ENCODE peak calls at places on chromosomes 13 and 19, in nine cellular contexts. One of them, this sample, is unnamed.

GRCh38 chr19:4732680-4733114 is 9.1 kb upstream of the DPP9 start:
- DNase-seq in GM23338: peak; percentile 91
- DNase-seq in heart right ventricle: no peak
- DNase-seq in M059J: peak; percentile 69
- DNase-seq in CD8-positive, alpha-beta T cell: peak; percentile 23
- DNase-seq in NCI-H226: peak; percentile 30
- DNase-seq in dorsolateral prefrontal cortex: no peak
- DNase-seq in cerebellar nuclear complex: no peak
- DNase-seq in progenitor cell of endocrine pancreas: peak; percentile 30
- DNase-seq in this sample: peak; percentile 73

GRCh38 chr19:29833614-29834261 is 21.9 kb downstream of the CCNE1 start:
- DNase-seq in GM23338: no peak
- DNase-seq in heart right ventricle: no peak
- DNase-seq in M059J: no peak
- DNase-seq in CD8-positive, alpha-beta T cell: no peak
- DNase-seq in NCI-H226: no peak
- DNase-seq in dorsolateral prefrontal cortex: no peak
- DNase-seq in cerebellar nuclear complex: no peak
- DNase-seq in progenitor cell of endocrine pancreas: no peak
- DNase-seq in this sample: no peak

GRCh38 chr13:97205971-97206370 is 16.2 kb upstream of the MBNL2 start:
- DNase-seq in GM23338: no peak
- DNase-seq in heart right ventricle: no peak
- DNase-seq in M059J: peak; percentile 63
- DNase-seq in CD8-positive, alpha-beta T cell: no peak
- DNase-seq in NCI-H226: peak; percentile 86
- DNase-seq in dorsolateral prefrontal cortex: no peak
- DNase-seq in cerebellar nuclear complex: no peak
- DNase-seq in progenitor cell of endocrine pancreas: no peak
- DNase-seq in this sample: no peak

GRCh38 chr19:40279120-40279551 is 6.0 kb downstream of the AKT2 start:
- DNase-seq in GM23338: no peak
- DNase-seq in heart right ventricle: peak; percentile 79
- DNase-seq in M059J: no peak
- DNase-seq in CD8-positive, alpha-beta T cell: no peak
- DNase-seq in NCI-H226: no peak
- DNase-seq in dorsolateral prefrontal cortex: no peak
- DNase-seq in cerebellar nuclear complex: no peak
- DNase-seq in progenitor cell of endocrine pancreas: no peak
- DNase-seq in this sample: no peak

GRCh38 chr19:10353793-10354391 is 14.5 kb upstream of the ICAM3 start:
- DNase-seq in GM23338: peak; percentile 100
- DNase-seq in heart right ventricle: peak; percentile 86
- DNase-seq in M059J: no peak
- DNase-seq in CD8-positive, alpha-beta T cell: no peak
- DNase-seq in NCI-H226: no peak
- DNase-seq in dorsolateral prefrontal cortex: no peak
- DNase-seq in cerebellar nuclear complex: no peak
- DNase-seq in progenitor cell of endocrine pancreas: peak; percentile 60
- DNase-seq in this sample: no peak

GRCh38 chr13:77330009-77330471 is 3.1 kb upstream of the MYCBP2 start:
- DNase-seq in GM23338: no peak
- DNase-seq in heart right ventricle: no peak
- DNase-seq in M059J: no peak
- DNase-seq in CD8-positive, alpha-beta T cell: no peak
- DNase-seq in NCI-H226: no peak
- DNase-seq in dorsolateral prefrontal cortex: no peak
- DNase-seq in cerebellar nuclear complex: no peak
- DNase-seq in progenitor cell of endocrine pancreas: no peak
- DNase-seq in this sample: no peak

GRCh38 chr19:55088543-55089265 is 13.0 kb downstream of the EPS8L1 start:
- DNase-seq in GM23338: peak; percentile 95
- DNase-seq in heart right ventricle: peak; percentile 85
- DNase-seq in M059J: peak; percentile 71
- DNase-seq in CD8-positive, alpha-beta T cell: peak; percentile 62
- DNase-seq in NCI-H226: peak; percentile 37
- DNase-seq in dorsolateral prefrontal cortex: peak; percentile 69
- DNase-seq in cerebellar nuclear complex: no peak
- DNase-seq in progenitor cell of endocrine pancreas: peak; percentile 84
- DNase-seq in this sample: peak; percentile 86

GRCh38 chr13:53821632-53822031 is 793.0 kb downstream of the OLFM4 start:
- DNase-seq in GM23338: no peak
- DNase-seq in heart right ventricle: no peak
- DNase-seq in M059J: no peak
- DNase-seq in CD8-positive, alpha-beta T cell: no peak
- DNase-seq in NCI-H226: no peak
- DNase-seq in dorsolateral prefrontal cortex: no peak
- DNase-seq in cerebellar nuclear complex: no peak
- DNase-seq in progenitor cell of endocrine pancreas: no peak
- DNase-seq in this sample: no peak

GRCh38 chr13:100235311-100235901 is 146.5 kb downstream of the PCCA start:
- DNase-seq in GM23338: peak; percentile 51
- DNase-seq in heart right ventricle: no peak
- DNase-seq in M059J: peak; percentile 47
- DNase-seq in CD8-positive, alpha-beta T cell: no peak
- DNase-seq in NCI-H226: peak; percentile 16
- DNase-seq in dorsolateral prefrontal cortex: no peak
- DNase-seq in cerebellar nuclear complex: no peak
- DNase-seq in progenitor cell of endocrine pancreas: no peak
- DNase-seq in this sample: peak; percentile 29

GRCh38 chr19:38228491-38229439 is 4.7 kb upstream of the DPF1 start:
- DNase-seq in GM23338: peak; percentile 87
- DNase-seq in heart right ventricle: no peak
- DNase-seq in M059J: peak; percentile 31
- DNase-seq in CD8-positive, alpha-beta T cell: no peak
- DNase-seq in NCI-H226: no peak
- DNase-seq in dorsolateral prefrontal cortex: peak; percentile 47
- DNase-seq in cerebellar nuclear complex: no peak
- DNase-seq in progenitor cell of endocrine pancreas: no peak
- DNase-seq in this sample: no peak

GRCh38 chr19:48977061-48977460 is 12.0 kb downstream of the FTL start:
- DNase-seq in GM23338: no peak
- DNase-seq in heart right ventricle: no peak
- DNase-seq in M059J: no peak
- DNase-seq in CD8-positive, alpha-beta T cell: no peak
- DNase-seq in NCI-H226: no peak
- DNase-seq in dorsolateral prefrontal cortex: no peak
- DNase-seq in cerebellar nuclear complex: no peak
- DNase-seq in progenitor cell of endocrine pancreas: no peak
- DNase-seq in this sample: no peak

GRCh38 chr13:112928958-112929777 is 39.8 kb upstream of the MCF2L start:
- DNase-seq in GM23338: no peak
- DNase-seq in heart right ventricle: no peak
- DNase-seq in M059J: no peak
- DNase-seq in CD8-positive, alpha-beta T cell: no peak
- DNase-seq in NCI-H226: no peak
- DNase-seq in dorsolateral prefrontal cortex: no peak
- DNase-seq in cerebellar nuclear complex: no peak
- DNase-seq in progenitor cell of endocrine pancreas: no peak
- DNase-seq in this sample: peak; percentile 66

GRCh38 chr13:114143806-114144605 is 11.6 kb upstream of the RASA3 start:
- DNase-seq in GM23338: peak; percentile 72
- DNase-seq in heart right ventricle: no peak
- DNase-seq in M059J: no peak
- DNase-seq in CD8-positive, alpha-beta T cell: no peak
- DNase-seq in NCI-H226: no peak
- DNase-seq in dorsolateral prefrontal cortex: no peak
- DNase-seq in cerebellar nuclear complex: no peak
- DNase-seq in progenitor cell of endocrine pancreas: no peak
- DNase-seq in this sample: peak; percentile 83

GRCh38 chr19:18280247-18281081 is 958 bp downstream of the JUND start:
- DNase-seq in GM23338: peak; percentile 46
- DNase-seq in heart right ventricle: peak; percentile 82
- DNase-seq in M059J: peak; percentile 77
- DNase-seq in CD8-positive, alpha-beta T cell: peak; percentile 77
- DNase-seq in NCI-H226: peak; percentile 53
- DNase-seq in dorsolateral prefrontal cortex: peak; percentile 69
- DNase-seq in cerebellar nuclear complex: no peak
- DNase-seq in progenitor cell of endocrine pancreas: peak; percentile 49
- DNase-seq in this sample: peak; percentile 54

GRCh38 chr19:49801966-49802661 is 11.0 kb downstream of the FUZ start:
- DNase-seq in GM23338: peak; percentile 93
- DNase-seq in heart right ventricle: peak; percentile 91
- DNase-seq in M059J: no peak
- DNase-seq in CD8-positive, alpha-beta T cell: no peak
- DNase-seq in NCI-H226: peak; percentile 63
- DNase-seq in dorsolateral prefrontal cortex: peak; percentile 93
- DNase-seq in cerebellar nuclear complex: no peak
- DNase-seq in progenitor cell of endocrine pancreas: no peak
- DNase-seq in this sample: no peak

GRCh38 chr19:45848922-45849321 is 14.0 kb downstream of the SYMPK start:
- DNase-seq in GM23338: peak; percentile 37
- DNase-seq in heart right ventricle: no peak
- DNase-seq in M059J: peak; percentile 11
- DNase-seq in CD8-positive, alpha-beta T cell: no peak
- DNase-seq in NCI-H226: no peak
- DNase-seq in dorsolateral prefrontal cortex: no peak
- DNase-seq in cerebellar nuclear complex: no peak
- DNase-seq in progenitor cell of endocrine pancreas: no peak
- DNase-seq in this sample: no peak

GRCh38 chr19:10074153-10074552 is 12.0 kb upstream of the SHFL start:
- DNase-seq in GM23338: peak; percentile 68
- DNase-seq in heart right ventricle: no peak
- DNase-seq in M059J: peak; percentile 43
- DNase-seq in CD8-positive, alpha-beta T cell: no peak
- DNase-seq in NCI-H226: no peak
- DNase-seq in dorsolateral prefrontal cortex: no peak
- DNase-seq in cerebellar nuclear complex: no peak
- DNase-seq in progenitor cell of endocrine pancreas: no peak
- DNase-seq in this sample: no peak

GRCh38 chr13:80363890-80364503 is 23.1 kb upstream of the SPRY2 start:
- DNase-seq in GM23338: peak; percentile 67
- DNase-seq in heart right ventricle: no peak
- DNase-seq in M059J: peak; percentile 32
- DNase-seq in CD8-positive, alpha-beta T cell: no peak
- DNase-seq in NCI-H226: no peak
- DNase-seq in dorsolateral prefrontal cortex: no peak
- DNase-seq in cerebellar nuclear complex: no peak
- DNase-seq in progenitor cell of endocrine pancreas: no peak
- DNase-seq in this sample: peak; percentile 21

GRCh38 chr19:18418725-18419194 is 438 bp upstream of the SSBP4 start:
- DNase-seq in GM23338: peak; percentile 43
- DNase-seq in heart right ventricle: no peak
- DNase-seq in M059J: no peak
- DNase-seq in CD8-positive, alpha-beta T cell: no peak
- DNase-seq in NCI-H226: no peak
- DNase-seq in dorsolateral prefrontal cortex: no peak
- DNase-seq in cerebellar nuclear complex: no peak
- DNase-seq in progenitor cell of endocrine pancreas: peak; percentile 17
- DNase-seq in this sample: no peak

GRCh38 chr13:76383671-76384461 is 502.3 kb downstream of the KCTD12 start:
- DNase-seq in GM23338: no peak
- DNase-seq in heart right ventricle: no peak
- DNase-seq in M059J: peak; percentile 82
- DNase-seq in CD8-positive, alpha-beta T cell: no peak
- DNase-seq in NCI-H226: peak; percentile 85
- DNase-seq in dorsolateral prefrontal cortex: no peak
- DNase-seq in cerebellar nuclear complex: no peak
- DNase-seq in progenitor cell of endocrine pancreas: no peak
- DNase-seq in this sample: no peak

GRCh38 chr19:48511800-48512503 is at the start of gene LMTK3:
- DNase-seq in GM23338: peak; percentile 87
- DNase-seq in heart right ventricle: no peak
- DNase-seq in M059J: peak; percentile 59
- DNase-seq in CD8-positive, alpha-beta T cell: peak; percentile 78
- DNase-seq in NCI-H226: peak; percentile 30
- DNase-seq in dorsolateral prefrontal cortex: peak; percentile 77
- DNase-seq in cerebellar nuclear complex: peak; percentile 72
- DNase-seq in progenitor cell of endocrine pancreas: no peak
- DNase-seq in this sample: no peak

GRCh38 chr19:29687897-29688728 is 22.9 kb downstream of the PLEKHF1 start:
- DNase-seq in GM23338: no peak
- DNase-seq in heart right ventricle: no peak
- DNase-seq in M059J: peak; percentile 60
- DNase-seq in CD8-positive, alpha-beta T cell: no peak
- DNase-seq in NCI-H226: no peak
- DNase-seq in dorsolateral prefrontal cortex: no peak
- DNase-seq in cerebellar nuclear complex: no peak
- DNase-seq in progenitor cell of endocrine pancreas: no peak
- DNase-seq in this sample: no peak

GRCh38 chr13:19664481-19665230 is 31.2 kb downstream of the MPHOSPH8 start:
- DNase-seq in GM23338: no peak
- DNase-seq in heart right ventricle: no peak
- DNase-seq in M059J: no peak
- DNase-seq in CD8-positive, alpha-beta T cell: no peak
- DNase-seq in NCI-H226: no peak
- DNase-seq in dorsolateral prefrontal cortex: no peak
- DNase-seq in cerebellar nuclear complex: no peak
- DNase-seq in progenitor cell of endocrine pancreas: no peak
- DNase-seq in this sample: no peak

GRCh38 chr19:12984143-12984627 is 11.1 kb upstream of the NFIX start:
- DNase-seq in GM23338: no peak
- DNase-seq in heart right ventricle: no peak
- DNase-seq in M059J: no peak
- DNase-seq in CD8-positive, alpha-beta T cell: no peak
- DNase-seq in NCI-H226: no peak
- DNase-seq in dorsolateral prefrontal cortex: no peak
- DNase-seq in cerebellar nuclear complex: no peak
- DNase-seq in progenitor cell of endocrine pancreas: no peak
- DNase-seq in this sample: no peak

This sample was measured in HuH-7.